ENCODE peak calls at places on chromosomes 5 and 9, in nine cellular contexts. G, N, E, J, P, Q, T, W and V are unnamed samples.

GRCh38 chr5:82111191-82111590 is 139.4 kb downstream of the ATG10 start:
- DNase-seq in G (peak; percentile 16), N (peak; percentile 76), E (no peak), J (no peak), P (peak; percentile 87), Q (peak; percentile 10), T (no peak), W (no peak), V (no peak)

GRCh38 chr5:134525687-134526482 is 415 bp downstream of the JADE2 start:
- DNase-seq in G (peak; percentile 85), N (peak; percentile 90), E (peak; percentile 61), J (peak; percentile 91), P (peak; percentile 73), Q (peak; percentile 75), T (peak; percentile 77), W (no peak), V (no peak)

GRCh38 chr9:79658926-79659325 is 87.2 kb downstream of the TLE4 start:
- DNase-seq in G (no peak), N (no peak), E (no peak), J (no peak), P (no peak), Q (no peak), T (no peak), W (no peak), V (no peak)

GRCh38 chr5:180344393-180344999 is 8.6 kb downstream of the GFPT2 start:
- DNase-seq in G (no peak), N (no peak), E (no peak), J (no peak), P (no peak), Q (no peak), T (no peak), W (no peak), V (no peak)

GRCh38 chr9:128249914-128250838 is 25.6 kb downstream of the GOLGA2 start:
- DNase-seq in G (peak; percentile 94), N (peak; percentile 63), E (peak; percentile 90), J (peak; percentile 81), P (peak; percentile 70), Q (peak; percentile 75), T (peak; percentile 81), W (no peak), V (no peak)

GRCh38 chr5:111730659-111731382 is 26.2 kb downstream of the NREP start:
- DNase-seq in G (no peak), N (no peak), E (no peak), J (no peak), P (no peak), Q (no peak), T (no peak), W (no peak), V (no peak)

GRCh38 chr5:65556181-65556580 is 6.8 kb downstream of the CENPK start:
- DNase-seq in G (no peak), N (no peak), E (no peak), J (no peak), P (no peak), Q (no peak), T (no peak), W (no peak), V (no peak)

GRCh38 chr9:20904995-20905394 is 126.4 kb downstream of the HACD4 start:
- DNase-seq in G (no peak), N (no peak), E (no peak), J (no peak), P (no peak), Q (no peak), T (no peak), W (no peak), V (no peak)

GRCh38 chr9:93096811-93097382 is 880 bp downstream of the CARD19 start:
- DNase-seq in G (no peak), N (no peak), E (no peak), J (peak; percentile 69), P (no peak), Q (no peak), T (no peak), W (no peak), V (peak; percentile 2)

GRCh38 chr9:122201641-122202040 is 27.1 kb downstream of the LHX6 start:
- DNase-seq in G (no peak), N (no peak), E (no peak), J (no peak), P (peak; percentile 56), Q (peak; percentile 50), T (no peak), W (no peak), V (no peak)

GRCh38 chr9:93107825-93108161 is 11.8 kb downstream of the CARD19 start:
- DNase-seq in G (no peak), N (no peak), E (no peak), J (peak; percentile 35), P (no peak), Q (no peak), T (no peak), W (no peak), V (no peak)

GRCh38 chr5:57859626-57860025 is 377.0 kb upstream of the ACTBL2 start:
- DNase-seq in G (no peak), N (no peak), E (no peak), J (no peak), P (no peak), Q (no peak), T (no peak), W (no peak), V (no peak)

GRCh38 chr9:8134629-8135028 is 335.1 kb upstream of the DMAC1 start:
- DNase-seq in G (peak; percentile 8), N (no peak), E (no peak), J (no peak), P (no peak), Q (no peak), T (no peak), W (no peak), V (no peak)

GRCh38 chr5:167730121-167730520 is 561.3 kb upstream of the WWC1 start:
- DNase-seq in G (no peak), N (peak; percentile 97), E (no peak), J (no peak), P (peak; percentile 83), Q (peak; percentile 97), T (no peak), W (peak; percentile 65), V (no peak)

GRCh38 chr9:116152941-116153764 is 438 bp upstream of the PAPPA start:
- DNase-seq in G (no peak), N (peak; percentile 83), E (no peak), J (no peak), P (peak; percentile 85), Q (peak; percentile 94), T (no peak), W (peak; percentile 70), V (no peak)

GRCh38 chr9:79353856-79354520 is 217.8 kb upstream of the TLE4 start:
- DNase-seq in G (no peak), N (peak; percentile 0), E (no peak), J (no peak), P (peak; percentile 71), Q (peak; percentile 0), T (no peak), W (no peak), V (no peak)

DNA sequence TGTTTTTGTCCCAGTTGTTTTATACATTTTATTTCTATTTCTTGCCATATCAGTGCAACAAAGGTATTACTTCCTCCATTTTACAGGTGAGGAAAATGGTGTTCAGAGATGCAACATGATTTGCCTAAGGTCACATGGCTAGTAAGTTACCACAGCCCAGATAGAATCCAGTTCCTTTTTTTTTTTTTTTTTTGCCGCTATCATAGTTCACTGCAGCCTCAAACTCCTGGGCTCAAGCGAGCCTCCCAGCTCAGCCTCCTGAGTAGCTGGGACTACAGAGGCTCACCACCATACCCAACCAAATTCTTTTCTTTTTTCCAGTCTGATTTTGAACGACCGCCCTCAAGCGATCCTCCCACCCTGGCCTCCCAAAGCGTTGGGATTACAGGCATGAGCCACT is 480 bp upstream of the CCDC69 start:
- DNase-seq in G (no peak), N (no peak), E (no peak), J (peak; percentile 33), P (no peak), Q (no peak), T (no peak), W (no peak), V (no peak)
- TF ChIP-seq CTCF in G (no peak), N (no peak), E (no peak), J (no peak), P (no peak), Q (no peak), T (no peak), W (no peak), V (no peak)

DNA sequence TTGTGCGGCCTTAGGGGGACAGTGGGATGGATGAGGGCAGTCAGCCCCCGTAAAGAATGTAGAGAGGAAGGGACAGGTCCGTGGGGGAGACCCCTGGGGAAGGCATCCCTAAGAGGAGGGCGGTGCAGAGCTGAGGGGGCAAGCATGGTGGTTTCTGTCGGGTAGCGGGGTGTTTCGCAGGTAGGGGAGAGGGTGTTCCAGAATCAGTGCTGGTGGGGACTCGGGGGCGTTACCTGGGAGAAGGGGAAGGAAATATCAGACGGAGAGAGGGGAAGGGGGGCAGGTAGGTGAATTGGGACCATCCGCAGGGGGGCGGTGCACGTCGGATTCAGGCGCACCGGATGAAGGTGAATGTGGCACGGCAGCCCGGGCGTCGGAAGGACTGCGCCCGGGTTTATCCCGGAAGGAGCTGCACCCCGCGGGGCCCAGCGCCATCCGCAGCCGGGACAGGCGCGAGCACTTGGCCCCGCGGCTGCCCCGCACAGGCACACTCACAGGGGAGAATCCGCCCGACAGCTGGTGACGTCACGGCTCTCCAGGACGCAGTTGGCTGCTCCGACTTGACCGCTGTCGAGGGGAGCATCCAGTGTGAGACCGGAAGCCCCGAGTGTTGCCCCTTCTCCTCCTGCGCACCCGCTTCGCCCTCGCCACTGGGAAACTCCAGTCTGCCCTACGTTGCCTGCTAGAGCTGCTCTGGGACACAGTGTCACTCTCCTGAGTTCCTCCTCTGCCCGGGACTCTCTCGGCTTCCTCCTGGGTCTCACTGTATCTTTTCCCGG is 1.3 kb downstream of the CD72 start:
- DNase-seq in G (peak; percentile 61), N (peak; percentile 75), E (peak; percentile 43), J (peak; percentile 89), P (peak; percentile 43), Q (peak; percentile 71), T (peak; percentile 74), W (no peak), V (peak; percentile 62)
- TF ChIP-seq CTCF in G (peak; percentile 6), N (no peak), E (no peak), J (no peak), P (peak; percentile 19), Q (no peak), T (no peak), W (peak; percentile 1), V (no peak)

GRCh38 chr5:154642499-154643245 is 112.5 kb upstream of the LARP1 start:
- DNase-seq in G (peak; percentile 58), N (peak; percentile 53), E (no peak), J (no peak), P (peak; percentile 38), Q (peak; percentile 56), T (no peak), W (no peak), V (no peak)
- TF ChIP-seq CTCF in G (peak; percentile 97), N (peak; percentile 71), E (peak; percentile 41), J (no peak), P (peak; percentile 67), Q (peak; percentile 86), T (peak; percentile 46), W (peak; percentile 47), V (peak; percentile 43)

DNA sequence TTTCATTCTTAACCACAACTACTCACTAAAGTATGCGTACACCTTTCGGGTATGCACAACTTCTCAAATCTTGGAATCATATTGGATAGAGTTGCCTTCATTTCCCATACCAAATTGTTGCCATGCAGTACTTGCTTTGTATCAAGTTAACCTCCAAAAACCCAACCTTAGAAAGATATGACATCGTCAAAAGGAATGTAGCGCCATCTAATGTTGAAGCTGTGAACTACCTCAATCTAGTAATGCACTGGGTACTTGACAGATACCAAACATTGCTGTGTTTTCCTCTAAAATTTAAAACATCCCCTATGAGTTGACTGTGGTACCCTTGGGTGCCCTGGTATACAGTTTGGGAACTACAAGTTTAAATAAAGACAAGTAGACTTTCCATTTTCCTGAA is 318.4 kb downstream of the ARL15 start:
- DNase-seq in G (no peak), N (peak; percentile 58), E (no peak), J (no peak), P (no peak), Q (peak; percentile 26), T (no peak), W (no peak), V (no peak)
- TF ChIP-seq CTCF in G (peak; percentile 28), N (peak; percentile 52), E (peak; percentile 53), J (no peak), P (peak; percentile 31), Q (peak; percentile 46), T (peak; percentile 46), W (peak; percentile 20), V (no peak)